ENCODE peak calls at places on chromosomes 1 and 21, in eight cellular contexts. P, C, W, H, Y, K, Z and Q are unnamed samples.

GRCh38 chr1:209363112-209363511 is 220.4 kb upstream of the CAMK1G start:
- DNase-seq in P (no peak), C (no peak), W (no peak), H (no peak), Y (no peak), K (no peak), Z (no peak), Q (no peak)

GRCh38 chr1:211381481-211382181 is 55.0 kb downstream of the TRAF5 start:
- DNase-seq in P (no peak), C (no peak), W (no peak), H (no peak), Y (no peak), K (no peak), Z (no peak), Q (no peak)

GRCh38 chr1:3518256-3518655 is 63.8 kb downstream of the ARHGEF16 start:
- DNase-seq in P (no peak), C (no peak), W (no peak), H (no peak), Y (no peak), K (no peak), Z (no peak), Q (no peak)

GRCh38 chr1:242544071-242544470 is 19.6 kb upstream of the PLD5 start:
- DNase-seq in P (no peak), C (no peak), W (no peak), H (no peak), Y (no peak), K (no peak), Z (no peak), Q (no peak)

GRCh38 chr1:110060034-110060661 is 10.3 kb downstream of the ALX3 start:
- DNase-seq in P (peak), C (no peak), W (peak), H (peak), Y (no peak), K (peak), Z (peak), Q (peak)

GRCh38 chr1:90824551-90824950 is 107.4 kb upstream of the BARHL2 start:
- DNase-seq in P (no peak), C (no peak), W (no peak), H (no peak), Y (no peak), K (no peak), Z (no peak), Q (no peak)

GRCh38 chr1:182169203-182169602 is 107.7 kb upstream of the ZNF648 start:
- DNase-seq in P (no peak), C (no peak), W (no peak), H (no peak), Y (no peak), K (no peak), Z (no peak), Q (peak)

GRCh38 chr1:159828916-159829634 is 2.4 kb downstream of the SLAMF8 start:
- DNase-seq in P (peak), C (no peak), W (no peak), H (no peak), Y (no peak), K (peak), Z (no peak), Q (peak)

GRCh38 chr1:84272401-84272800 is 29.1 kb upstream of the SAMD13 start:
- DNase-seq in P (no peak), C (no peak), W (no peak), H (no peak), Y (no peak), K (peak), Z (no peak), Q (no peak)

GRCh38 chr1:180114546-180114945 is 40.1 kb upstream of the QSOX1 start:
- DNase-seq in P (no peak), C (no peak), W (no peak), H (no peak), Y (no peak), K (no peak), Z (no peak), Q (no peak)

GRCh38 chr1:90616395-90616794 is 100.7 kb downstream of the BARHL2 start:
- DNase-seq in P (peak), C (no peak), W (peak), H (no peak), Y (no peak), K (no peak), Z (peak), Q (no peak)

GRCh38 chr1:36730599-36730998 is 247.9 kb upstream of the CSF3R start:
- DNase-seq in P (no peak), C (no peak), W (no peak), H (no peak), Y (no peak), K (no peak), Z (no peak), Q (no peak)

GRCh38 chr21:43300496-43301423 is 126.2 kb downstream of the SIK1 start:
- DNase-seq in P (no peak), C (no peak), W (no peak), H (no peak), Y (no peak), K (no peak), Z (no peak), Q (no peak)

GRCh38 chr1:207854001-207854400 is 56.9 kb downstream of the CD34 start:
- DNase-seq in P (no peak), C (no peak), W (no peak), H (no peak), Y (no peak), K (no peak), Z (no peak), Q (no peak)

GRCh38 chr1:53526451-53527101 is 67.4 kb downstream of the DMRTB1 start:
- DNase-seq in P (no peak), C (no peak), W (no peak), H (no peak), Y (peak), K (no peak), Z (no peak), Q (no peak)

GRCh38 chr1:213936571-213936970 is 51.2 kb upstream of the PROX1 start:
- DNase-seq in P (no peak), C (no peak), W (no peak), H (no peak), Y (no peak), K (no peak), Z (no peak), Q (no peak)